ENCODE peak calls at places on chromosomes 13 and 19, in seven cellular contexts. P is left ventricle myocardium inferior; A is naive thymus-derived CD4-positive, alpha-beta T cell; S is CD8-positive, alpha-beta T cell; K is upper lobe of right lung; M is HCT116; F is lower lobe of right lung. L is an unnamed sample.

GRCh38 chr13:21668665-21669599 is 1.9 kb upstream of the FGF9 start:
- DNase-seq in P (no peak), A (peak; percentile 19), S (peak; percentile 57), K (peak; percentile 63), M (no peak), F (no peak), L (no peak)

GRCh38 chr13:63490149-63490548 is 2074.5 kb upstream of the PCDH20 start:
- DNase-seq in P (no peak), A (no peak), S (no peak), K (no peak), M (no peak), F (no peak), L (no peak)

GRCh38 chr19:41363371-41363752 is 587 bp downstream of the B9D2 start:
- DNase-seq in P (no peak), A (no peak), S (no peak), K (no peak), M (no peak), F (no peak), L (no peak)

GRCh38 chr13:107864543-107865460 is 350.5 kb downstream of the LIG4 start:
- DNase-seq in P (no peak), A (no peak), S (no peak), K (no peak), M (no peak), F (no peak), L (no peak)

GRCh38 chr13:94419304-94419943 is 60.1 kb downstream of the DCT start:
- DNase-seq in P (no peak), A (peak; percentile 40), S (no peak), K (no peak), M (no peak), F (no peak), L (no peak)

GRCh38 chr19:23698711-23699520 is 11.9 kb upstream of the ZNF675 start:
- DNase-seq in P (no peak), A (no peak), S (no peak), K (no peak), M (no peak), F (no peak), L (peak; percentile 41)

GRCh38 chr19:34287676-34288140 is 33.4 kb downstream of the GARRE1 start:
- DNase-seq in P (no peak), A (no peak), S (no peak), K (no peak), M (no peak), F (no peak), L (no peak)

GRCh38 chr19:18021121-18021755 is 13.3 kb downstream of the ARRDC2 start:
- DNase-seq in P (peak; percentile 91), A (peak; percentile 47), S (peak; percentile 84), K (peak; percentile 90), M (no peak), F (peak; percentile 88), L (no peak)

GRCh38 chr19:14450168-14450874 is 17.2 kb downstream of the PKN1 start:
- DNase-seq in P (no peak), A (peak; percentile 44), S (peak; percentile 47), K (peak; percentile 77), M (peak; percentile 87), F (no peak), L (peak; percentile 98)

GRCh38 chr13:26482451-26483197 is 74.9 kb upstream of the WASF3 start:
- DNase-seq in P (no peak), A (peak; percentile 71), S (peak; percentile 72), K (no peak), M (peak; percentile 76), F (no peak), L (peak; percentile 65)

GRCh38 chr19:7242601-7243258 is 51.5 kb downstream of the INSR start:
- DNase-seq in P (no peak), A (no peak), S (no peak), K (no peak), M (no peak), F (no peak), L (no peak)

GRCh38 chr13:33445024-33445423 is 159.5 kb upstream of the STARD13 start:
- DNase-seq in P (no peak), A (no peak), S (no peak), K (no peak), M (no peak), F (no peak), L (no peak)

GRCh38 chr13:109344552-109345157 is 441.7 kb downstream of the IRS2 start:
- DNase-seq in P (no peak), A (no peak), S (no peak), K (no peak), M (no peak), F (no peak), L (no peak)

GRCh38 chr13:100636441-100636840 is 38.2 kb downstream of the TMTC4 start:
- DNase-seq in P (no peak), A (no peak), S (no peak), K (no peak), M (no peak), F (no peak), L (no peak)

GRCh38 chr13:23681253-23681652 is 111.0 kb downstream of the TNFRSF19 start:
- DNase-seq in P (no peak), A (no peak), S (no peak), K (no peak), M (no peak), F (no peak), L (no peak)

GRCh38 chr13:70408865-70409264 is 300.6 kb upstream of the KLHL1 start:
- DNase-seq in P (no peak), A (no peak), S (no peak), K (no peak), M (no peak), F (no peak), L (no peak)

GRCh38 chr19:42176649-42176989 is 40.9 kb downstream of the DEDD2 start:
- DNase-seq in P (no peak), A (no peak), S (no peak), K (no peak), M (no peak), F (no peak), L (no peak)

GRCh38 chr19:33777351-33777750 is 19.3 kb upstream of the KCTD15 start:
- DNase-seq in P (no peak), A (no peak), S (no peak), K (no peak), M (no peak), F (no peak), L (no peak)

GRCh38 chr19:38425810-38426466 is at the start of gene RASGRP4:
- DNase-seq in P (peak; percentile 51), A (no peak), S (peak; percentile 32), K (peak; percentile 71), M (no peak), F (peak; percentile 69), L (no peak)

GRCh38 chr19:33749016-33749415 is 47.7 kb upstream of the KCTD15 start:
- DNase-seq in P (no peak), A (no peak), S (no peak), K (no peak), M (no peak), F (no peak), L (no peak)

GRCh38 chr13:25911020-25911419 is 140.8 kb downstream of the SHISA2 start:
- DNase-seq in P (no peak), A (no peak), S (no peak), K (no peak), M (no peak), F (no peak), L (no peak)

GRCh38 chr19:45878043-45878794 is 7.7 kb downstream of the IRF2BP1 start:
- DNase-seq in P (no peak), A (no peak), S (no peak), K (peak; percentile 79), M (no peak), F (no peak), L (no peak)

GRCh38 chr19:2978467-2978767 is 1.1 kb downstream of the TLE6 start:
- DNase-seq in P (no peak), A (no peak), S (no peak), K (no peak), M (no peak), F (no peak), L (no peak)
- H3K4me1 ChIP-seq in P (peaks cover 63% of the 10 kb centered on the region), A (peaks cover 10% of the 10 kb centered on the region), S (peaks cover 12% of the 10 kb centered on the region), K (peaks cover 60% of the 10 kb centered on the region), M (peaks cover 13% of the 10 kb centered on the region), F (peaks cover 56% of the 10 kb centered on the region), L (peaks cover 12% of the 10 kb centered on the region)

GRCh38 chr19:37251308-37252229 is 33.6 kb downstream of the ZNF383 start:
- DNase-seq in P (peak; percentile 87), A (no peak), S (no peak), K (peak; percentile 81), M (no peak), F (peak; percentile 70), L (peak; percentile 95)
- H3K4me3 ChIP-seq in P (peak overlapping the region; percentile 85), A (peak overlapping the region; percentile 23), S (peak overlapping the region; percentile 25), K (peak overlapping the region; percentile 59), M (no peak overlapping the region), F (peak overlapping the region; percentile 60), L (peak overlapping the region; percentile 96)

DNA sequence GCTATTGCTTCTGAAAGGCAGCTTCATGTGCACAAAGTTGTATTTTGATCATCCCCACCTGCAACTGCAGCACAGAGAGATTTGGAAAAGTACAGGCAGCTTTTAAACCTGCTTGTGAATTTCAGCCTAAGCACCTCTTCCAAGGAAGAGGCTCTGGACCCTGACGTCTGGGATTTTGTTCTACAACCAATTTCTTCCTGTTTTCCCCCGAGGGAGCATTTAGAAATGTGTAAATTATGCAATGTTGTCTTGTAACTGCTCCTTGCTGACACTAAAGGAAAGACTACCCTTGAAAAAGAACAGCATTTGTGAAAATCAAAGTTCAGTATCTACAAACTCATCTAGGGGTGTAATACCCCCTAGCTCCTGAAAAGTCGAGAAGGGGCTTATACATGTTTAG is 15.4 kb downstream of the MED26 start:
- DNase-seq in P (no peak), A (no peak), S (no peak), K (no peak), M (no peak), F (no peak), L (no peak)
- H3K4me1 ChIP-seq in P (peaks cover 96% of the 10 kb centered on the region), A (peaks cover 8% of the 10 kb centered on the region), S (peaks cover 27% of the 10 kb centered on the region), K (peaks cover 65% of the 10 kb centered on the region), M (no peaks in the 10 kb centered on the region), F (peaks cover 64% of the 10 kb centered on the region), L (no peaks in the 10 kb centered on the region)

DNA sequence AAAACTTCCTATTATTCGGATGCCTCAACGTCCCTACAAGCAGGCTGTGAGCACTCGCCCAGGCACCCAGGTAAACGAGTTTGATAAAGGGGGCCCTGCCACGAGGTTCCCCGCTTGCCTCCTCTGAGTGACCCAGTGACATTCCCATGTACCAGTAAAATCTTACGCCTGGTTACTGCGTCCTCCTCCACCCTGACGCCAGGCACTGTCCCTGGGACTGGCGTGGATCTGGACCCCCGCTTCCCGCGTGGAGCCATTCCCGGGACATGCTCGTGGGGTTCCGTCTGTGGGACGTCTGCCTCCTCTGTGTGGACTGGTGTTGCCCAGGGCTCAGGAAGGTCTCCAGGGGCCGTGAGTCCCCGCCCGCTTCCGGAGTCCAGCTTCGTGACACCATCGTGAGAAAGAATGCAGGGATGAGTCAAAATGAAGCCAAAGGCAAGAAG is 407 bp upstream of the ZNF550 start:
- DNase-seq in P (peak; percentile 51), A (no peak), S (no peak), K (no peak), M (no peak), F (peak; percentile 41), L (no peak)
- H3K4me3 ChIP-seq in P (peak overlapping the region; percentile 100), A (peak overlapping the region; percentile 89), S (peak overlapping the region; percentile 89), K (peak overlapping the region; percentile 90), M (peak overlapping the region; percentile 55), F (peak overlapping the region; percentile 97), L (no peak overlapping the region)